ENCODE peak calls at places on chromosome 7, in ten cellular contexts. One of them, this sample, is unnamed. For H3K4me1, the result is how much of the 10 kb centered on the place peaks cover.

GRCh38 chr7:142811154-142811737 is 40.5 kb downstream of the PRSS2 start:
- DNase-seq in GM23248: peak
- DNase-seq in OCI-LY7: peak
- DNase-seq in heart left ventricle: no peak
- DNase-seq in ovary: no peak
- DNase-seq in lower lobe of right lung: no peak
- DNase-seq in hepatocyte: peak
- DNase-seq in upper lobe of right lung: no peak
- DNase-seq in mucosa of descending colon: peak
- DNase-seq in endodermal cell: peak
- DNase-seq in this sample: no peak

GRCh38 chr7:80139179-80139578 is 4.5 kb downstream of the GNAI1 start:
- DNase-seq in GM23248: no peak
- DNase-seq in OCI-LY7: no peak
- DNase-seq in heart left ventricle: no peak
- DNase-seq in ovary: no peak
- DNase-seq in lower lobe of right lung: no peak
- DNase-seq in hepatocyte: no peak
- DNase-seq in upper lobe of right lung: no peak
- DNase-seq in mucosa of descending colon: no peak
- DNase-seq in endodermal cell: no peak
- DNase-seq in this sample: no peak

GRCh38 chr7:98372993-98373392 is 27.9 kb downstream of the BAIAP2L1 start:
- DNase-seq in GM23248: peak
- DNase-seq in OCI-LY7: no peak
- DNase-seq in heart left ventricle: no peak
- DNase-seq in ovary: no peak
- DNase-seq in lower lobe of right lung: no peak
- DNase-seq in hepatocyte: no peak
- DNase-seq in upper lobe of right lung: no peak
- DNase-seq in mucosa of descending colon: no peak
- DNase-seq in endodermal cell: no peak
- DNase-seq in this sample: no peak

GRCh38 chr7:155618708-155619633 is 25.5 kb upstream of the RBM33 start:
- DNase-seq in GM23248: peak
- DNase-seq in OCI-LY7: no peak
- DNase-seq in heart left ventricle: no peak
- DNase-seq in ovary: no peak
- DNase-seq in lower lobe of right lung: no peak
- DNase-seq in hepatocyte: peak
- DNase-seq in upper lobe of right lung: no peak
- DNase-seq in mucosa of descending colon: peak
- DNase-seq in endodermal cell: peak
- DNase-seq in this sample: no peak

GRCh38 chr7:139735912-139736595 is 41.7 kb downstream of the HIPK2 start:
- DNase-seq in GM23248: no peak
- DNase-seq in OCI-LY7: no peak
- DNase-seq in heart left ventricle: no peak
- DNase-seq in ovary: no peak
- DNase-seq in lower lobe of right lung: no peak
- DNase-seq in hepatocyte: no peak
- DNase-seq in upper lobe of right lung: no peak
- DNase-seq in mucosa of descending colon: no peak
- DNase-seq in endodermal cell: peak
- DNase-seq in this sample: no peak

GRCh38 chr7:47478926-47479791 is 102.8 kb downstream of the TNS3 start:
- DNase-seq in GM23248: no peak
- DNase-seq in OCI-LY7: no peak
- DNase-seq in heart left ventricle: no peak
- DNase-seq in ovary: no peak
- DNase-seq in lower lobe of right lung: no peak
- DNase-seq in hepatocyte: no peak
- DNase-seq in upper lobe of right lung: no peak
- DNase-seq in mucosa of descending colon: no peak
- DNase-seq in endodermal cell: no peak
- DNase-seq in this sample: no peak

GRCh38 chr7:142496545-142496991 is 238.7 kb upstream of the PRSS58 start:
- DNase-seq in GM23248: peak
- DNase-seq in OCI-LY7: peak
- DNase-seq in heart left ventricle: no peak
- DNase-seq in ovary: no peak
- DNase-seq in lower lobe of right lung: no peak
- DNase-seq in hepatocyte: peak
- DNase-seq in upper lobe of right lung: no peak
- DNase-seq in mucosa of descending colon: peak
- DNase-seq in endodermal cell: no peak
- DNase-seq in this sample: no peak

GRCh38 chr7:73718438-73718881 is 1.0 kb downstream of the STX1A start:
- DNase-seq in GM23248: peak
- DNase-seq in OCI-LY7: no peak
- DNase-seq in heart left ventricle: no peak
- DNase-seq in ovary: no peak
- DNase-seq in lower lobe of right lung: no peak
- DNase-seq in hepatocyte: peak
- DNase-seq in upper lobe of right lung: no peak
- DNase-seq in mucosa of descending colon: no peak
- DNase-seq in endodermal cell: no peak
- DNase-seq in this sample: no peak

GRCh38 chr7:155383756-155384491 is 74.0 kb upstream of the EN2 start:
- DNase-seq in GM23248: no peak
- DNase-seq in OCI-LY7: no peak
- DNase-seq in heart left ventricle: no peak
- DNase-seq in ovary: no peak
- DNase-seq in lower lobe of right lung: no peak
- DNase-seq in hepatocyte: no peak
- DNase-seq in upper lobe of right lung: no peak
- DNase-seq in mucosa of descending colon: no peak
- DNase-seq in endodermal cell: no peak
- DNase-seq in this sample: no peak

GRCh38 chr7:38424750-38425463 is 151.5 kb upstream of the TARP start:
- DNase-seq in GM23248: peak
- DNase-seq in OCI-LY7: no peak
- DNase-seq in heart left ventricle: no peak
- DNase-seq in ovary: no peak
- DNase-seq in lower lobe of right lung: no peak
- DNase-seq in hepatocyte: no peak
- DNase-seq in upper lobe of right lung: no peak
- DNase-seq in mucosa of descending colon: no peak
- DNase-seq in endodermal cell: no peak
- DNase-seq in this sample: no peak

GRCh38 chr7:80922254-80923049 is 3.6 kb upstream of the SEMA3C start:
- DNase-seq in GM23248: no peak
- DNase-seq in OCI-LY7: no peak
- DNase-seq in heart left ventricle: no peak
- DNase-seq in ovary: no peak
- DNase-seq in lower lobe of right lung: no peak
- DNase-seq in hepatocyte: peak
- DNase-seq in upper lobe of right lung: no peak
- DNase-seq in mucosa of descending colon: peak
- DNase-seq in endodermal cell: no peak
- DNase-seq in this sample: no peak

GRCh38 chr7:72080865-72081264 is 331.3 kb downstream of the CALN1 start:
- DNase-seq in GM23248: no peak
- DNase-seq in OCI-LY7: no peak
- DNase-seq in heart left ventricle: no peak
- DNase-seq in ovary: no peak
- DNase-seq in lower lobe of right lung: no peak
- DNase-seq in hepatocyte: no peak
- DNase-seq in upper lobe of right lung: no peak
- DNase-seq in mucosa of descending colon: no peak
- DNase-seq in endodermal cell: no peak
- DNase-seq in this sample: no peak

GRCh38 chr7:157482517-157483120 is 145.8 kb downstream of the DNAJB6 start:
- DNase-seq in GM23248: no peak
- DNase-seq in OCI-LY7: no peak
- DNase-seq in heart left ventricle: no peak
- DNase-seq in ovary: no peak
- DNase-seq in lower lobe of right lung: no peak
- DNase-seq in hepatocyte: no peak
- DNase-seq in upper lobe of right lung: no peak
- DNase-seq in mucosa of descending colon: no peak
- DNase-seq in endodermal cell: peak
- DNase-seq in this sample: no peak

DNA sequence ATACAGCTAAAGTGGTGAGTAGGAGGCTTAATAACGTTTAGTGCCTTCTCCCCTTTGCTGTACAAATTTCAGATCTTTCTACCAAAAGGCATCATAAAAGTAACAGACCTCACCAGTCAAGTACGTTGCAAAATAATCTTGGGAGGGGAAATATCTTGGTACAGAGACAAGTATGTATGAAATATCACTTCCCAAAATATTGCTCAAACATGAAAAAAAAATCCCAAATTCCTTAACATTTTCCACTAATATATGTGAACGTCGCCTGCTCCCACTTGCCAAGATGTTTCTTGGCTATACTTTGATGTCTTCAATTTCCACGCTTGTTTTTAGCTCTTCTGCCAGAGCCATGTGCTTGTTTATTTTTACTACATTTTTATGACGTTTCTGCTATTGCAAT is 223.5 kb downstream of the PLXNA4 start:
- DNase-seq in GM23248: no peak
- DNase-seq in OCI-LY7: no peak
- DNase-seq in heart left ventricle: no peak
- DNase-seq in ovary: no peak
- DNase-seq in lower lobe of right lung: no peak
- DNase-seq in hepatocyte: no peak
- DNase-seq in upper lobe of right lung: no peak
- DNase-seq in mucosa of descending colon: no peak
- DNase-seq in endodermal cell: no peak
- DNase-seq in this sample: no peak
- H3K4me1 ChIP-seq in GM23248: under half
- H3K4me1 ChIP-seq in OCI-LY7: under half
- H3K4me1 ChIP-seq in heart left ventricle: under half
- H3K4me1 ChIP-seq in ovary: under half
- H3K4me1 ChIP-seq in lower lobe of right lung: under half
- H3K4me1 ChIP-seq in hepatocyte: under half
- H3K4me1 ChIP-seq in upper lobe of right lung: under half
- H3K4me1 ChIP-seq in mucosa of descending colon: under half
- H3K4me1 ChIP-seq in endodermal cell: under half
- H3K4me1 ChIP-seq in this sample: under half

GRCh38 chr7:121440857-121441503 is 44.9 kb upstream of the FAM3C start:
- DNase-seq in GM23248: no peak
- DNase-seq in OCI-LY7: no peak
- DNase-seq in heart left ventricle: no peak
- DNase-seq in ovary: no peak
- DNase-seq in lower lobe of right lung: no peak
- DNase-seq in hepatocyte: no peak
- DNase-seq in upper lobe of right lung: no peak
- DNase-seq in mucosa of descending colon: peak
- DNase-seq in endodermal cell: no peak
- DNase-seq in this sample: peak
- H3K4me3 ChIP-seq in GM23248: no peak
- H3K4me3 ChIP-seq in OCI-LY7: peak
- H3K4me3 ChIP-seq in heart left ventricle: no peak
- H3K4me3 ChIP-seq in ovary: no peak
- H3K4me3 ChIP-seq in lower lobe of right lung: peak
- H3K4me3 ChIP-seq in hepatocyte: no peak
- H3K4me3 ChIP-seq in upper lobe of right lung: no peak
- H3K4me3 ChIP-seq in mucosa of descending colon: no peak
- H3K4me3 ChIP-seq in endodermal cell: no peak
- H3K4me3 ChIP-seq in this sample: peak

GRCh38 chr7:1535100-1535458 is 4.6 kb downstream of the MAFK start:
- DNase-seq in GM23248: no peak
- DNase-seq in OCI-LY7: no peak
- DNase-seq in heart left ventricle: no peak
- DNase-seq in ovary: peak
- DNase-seq in lower lobe of right lung: no peak
- DNase-seq in hepatocyte: no peak
- DNase-seq in upper lobe of right lung: no peak
- DNase-seq in mucosa of descending colon: no peak
- DNase-seq in endodermal cell: no peak
- DNase-seq in this sample: no peak

GRCh38 chr7:1533255-1533568 is 2.7 kb downstream of the MAFK start:
- DNase-seq in GM23248: peak
- DNase-seq in OCI-LY7: no peak
- DNase-seq in heart left ventricle: no peak
- DNase-seq in ovary: no peak
- DNase-seq in lower lobe of right lung: no peak
- DNase-seq in hepatocyte: no peak
- DNase-seq in upper lobe of right lung: no peak
- DNase-seq in mucosa of descending colon: no peak
- DNase-seq in endodermal cell: no peak
- DNase-seq in this sample: no peak

GRCh38 chr7:1535695-1536094 is 5.2 kb downstream of the MAFK start:
- DNase-seq in GM23248: no peak
- DNase-seq in OCI-LY7: no peak
- DNase-seq in heart left ventricle: no peak
- DNase-seq in ovary: peak
- DNase-seq in lower lobe of right lung: no peak
- DNase-seq in hepatocyte: no peak
- DNase-seq in upper lobe of right lung: no peak
- DNase-seq in mucosa of descending colon: no peak
- DNase-seq in endodermal cell: peak
- DNase-seq in this sample: no peak

GRCh38 chr7:1533569-1534329 is 3.2 kb downstream of the MAFK start:
- DNase-seq in GM23248: peak
- DNase-seq in OCI-LY7: no peak
- DNase-seq in heart left ventricle: peak
- DNase-seq in ovary: peak
- DNase-seq in lower lobe of right lung: no peak
- DNase-seq in hepatocyte: peak
- DNase-seq in upper lobe of right lung: no peak
- DNase-seq in mucosa of descending colon: no peak
- DNase-seq in endodermal cell: peak
- DNase-seq in this sample: peak

GRCh38 chr7:1534330-1535099 is 4.0 kb downstream of the MAFK start:
- DNase-seq in GM23248: no peak
- DNase-seq in OCI-LY7: no peak
- DNase-seq in heart left ventricle: no peak
- DNase-seq in ovary: peak
- DNase-seq in lower lobe of right lung: no peak
- DNase-seq in hepatocyte: no peak
- DNase-seq in upper lobe of right lung: no peak
- DNase-seq in mucosa of descending colon: no peak
- DNase-seq in endodermal cell: peak
- DNase-seq in this sample: peak
- H3K4me1 ChIP-seq in GM23248: under half
- H3K4me1 ChIP-seq in OCI-LY7: under half
- H3K4me1 ChIP-seq in heart left ventricle: under half
- H3K4me1 ChIP-seq in ovary: under half
- H3K4me1 ChIP-seq in lower lobe of right lung: half or more
- H3K4me1 ChIP-seq in hepatocyte: half or more
- H3K4me1 ChIP-seq in upper lobe of right lung: under half
- H3K4me1 ChIP-seq in mucosa of descending colon: under half
- H3K4me1 ChIP-seq in endodermal cell: under half
- H3K4me1 ChIP-seq in this sample: half or more

GRCh38 chr7:150380463-150380862 is 1.3 kb downstream of the ZNF775 start:
- DNase-seq in GM23248: no peak
- DNase-seq in OCI-LY7: no peak
- DNase-seq in heart left ventricle: no peak
- DNase-seq in ovary: no peak
- DNase-seq in lower lobe of right lung: no peak
- DNase-seq in hepatocyte: no peak
- DNase-seq in upper lobe of right lung: no peak
- DNase-seq in mucosa of descending colon: no peak
- DNase-seq in endodermal cell: no peak
- DNase-seq in this sample: no peak
- H3K4me3 ChIP-seq in GM23248: peak
- H3K4me3 ChIP-seq in OCI-LY7: peak
- H3K4me3 ChIP-seq in heart left ventricle: no peak
- H3K4me3 ChIP-seq in ovary: no peak
- H3K4me3 ChIP-seq in lower lobe of right lung: no peak
- H3K4me3 ChIP-seq in hepatocyte: no peak
- H3K4me3 ChIP-seq in upper lobe of right lung: peak
- H3K4me3 ChIP-seq in mucosa of descending colon: no peak
- H3K4me3 ChIP-seq in endodermal cell: peak
- H3K4me3 ChIP-seq in this sample: peak

This sample was measured in psoas muscle.